ENCODE peak calls at places on chromosomes 1 and 21, in nine cellular contexts. One of them, this sample, is unnamed.

GRCh38 chr1:184083016-184083415 is 31.5 kb downstream of the TSEN15 start:
- DNase-seq in NCI-H1417: no peak
- DNase-seq in HFFc6: no peak
- DNase-seq in kidney epithelial cell: no peak
- DNase-seq in lung microvascular endothelial cell: no peak
- DNase-seq in HS-5: no peak
- DNase-seq in CMK: no peak
- DNase-seq in neural crest cell: no peak
- DNase-seq in breast epithelium: no peak
- DNase-seq in this sample: no peak

GRCh38 chr1:39988618-39989343 is 33.8 kb downstream of the MFSD2A start:
- DNase-seq in NCI-H1417: no peak
- DNase-seq in HFFc6: no peak
- DNase-seq in kidney epithelial cell: no peak
- DNase-seq in lung microvascular endothelial cell: peak; percentile 67
- DNase-seq in HS-5: no peak
- DNase-seq in CMK: no peak
- DNase-seq in neural crest cell: no peak
- DNase-seq in breast epithelium: peak; percentile 67
- DNase-seq in this sample: no peak

GRCh38 chr1:31441970-31442647 is 29.1 kb downstream of the SERINC2 start:
- DNase-seq in NCI-H1417: no peak
- DNase-seq in HFFc6: no peak
- DNase-seq in kidney epithelial cell: no peak
- DNase-seq in lung microvascular endothelial cell: no peak
- DNase-seq in HS-5: no peak
- DNase-seq in CMK: no peak
- DNase-seq in neural crest cell: no peak
- DNase-seq in breast epithelium: peak; percentile 8
- DNase-seq in this sample: no peak

GRCh38 chr1:33346921-33347649 is 26.2 kb upstream of the A3GALT2 start:
- DNase-seq in NCI-H1417: no peak
- DNase-seq in HFFc6: peak; percentile 84
- DNase-seq in kidney epithelial cell: peak; percentile 74
- DNase-seq in lung microvascular endothelial cell: peak; percentile 95
- DNase-seq in HS-5: peak; percentile 93
- DNase-seq in CMK: no peak
- DNase-seq in neural crest cell: no peak
- DNase-seq in breast epithelium: no peak
- DNase-seq in this sample: peak; percentile 87

GRCh38 chr1:68321084-68321685 is 88.9 kb upstream of the WLS start:
- DNase-seq in NCI-H1417: peak; percentile 59
- DNase-seq in HFFc6: peak; percentile 48
- DNase-seq in kidney epithelial cell: peak; percentile 35
- DNase-seq in lung microvascular endothelial cell: peak; percentile 65
- DNase-seq in HS-5: no peak
- DNase-seq in CMK: no peak
- DNase-seq in neural crest cell: peak; percentile 55
- DNase-seq in breast epithelium: no peak
- DNase-seq in this sample: no peak

GRCh38 chr1:194568610-194569009 is 1382.2 kb upstream of the B3GALT2 start:
- DNase-seq in NCI-H1417: no peak
- DNase-seq in HFFc6: no peak
- DNase-seq in kidney epithelial cell: no peak
- DNase-seq in lung microvascular endothelial cell: no peak
- DNase-seq in HS-5: peak; percentile 4
- DNase-seq in CMK: no peak
- DNase-seq in neural crest cell: no peak
- DNase-seq in breast epithelium: no peak
- DNase-seq in this sample: no peak

GRCh38 chr1:11839727-11840705 is 7.6 kb downstream of the NPPA start:
- DNase-seq in NCI-H1417: no peak
- DNase-seq in HFFc6: no peak
- DNase-seq in kidney epithelial cell: no peak
- DNase-seq in lung microvascular endothelial cell: no peak
- DNase-seq in HS-5: no peak
- DNase-seq in CMK: no peak
- DNase-seq in neural crest cell: no peak
- DNase-seq in breast epithelium: no peak
- DNase-seq in this sample: no peak

GRCh38 chr1:75932304-75932703 is at the start of gene ASB17:
- DNase-seq in NCI-H1417: no peak
- DNase-seq in HFFc6: no peak
- DNase-seq in kidney epithelial cell: no peak
- DNase-seq in lung microvascular endothelial cell: no peak
- DNase-seq in HS-5: no peak
- DNase-seq in CMK: no peak
- DNase-seq in neural crest cell: no peak
- DNase-seq in breast epithelium: no peak
- DNase-seq in this sample: no peak

GRCh38 chr21:20016431-20017005 is 981.7 kb upstream of the NCAM2 start:
- DNase-seq in NCI-H1417: no peak
- DNase-seq in HFFc6: no peak
- DNase-seq in kidney epithelial cell: no peak
- DNase-seq in lung microvascular endothelial cell: no peak
- DNase-seq in HS-5: no peak
- DNase-seq in CMK: no peak
- DNase-seq in neural crest cell: no peak
- DNase-seq in breast epithelium: no peak
- DNase-seq in this sample: no peak

GRCh38 chr1:117665523-117666274 is 59.9 kb downstream of the TENT5C start:
- DNase-seq in NCI-H1417: no peak
- DNase-seq in HFFc6: no peak
- DNase-seq in kidney epithelial cell: no peak
- DNase-seq in lung microvascular endothelial cell: no peak
- DNase-seq in HS-5: no peak
- DNase-seq in CMK: no peak
- DNase-seq in neural crest cell: no peak
- DNase-seq in breast epithelium: no peak
- DNase-seq in this sample: no peak

GRCh38 chr1:247228133-247228532 is 27.7 kb upstream of the VN1R5 start:
- DNase-seq in NCI-H1417: no peak
- DNase-seq in HFFc6: no peak
- DNase-seq in kidney epithelial cell: no peak
- DNase-seq in lung microvascular endothelial cell: peak; percentile 55
- DNase-seq in HS-5: no peak
- DNase-seq in CMK: no peak
- DNase-seq in neural crest cell: no peak
- DNase-seq in breast epithelium: no peak
- DNase-seq in this sample: peak; percentile 38

GRCh38 chr1:25031966-25032667 is 102.0 kb upstream of the RUNX3 start:
- DNase-seq in NCI-H1417: peak; percentile 56
- DNase-seq in HFFc6: peak; percentile 9
- DNase-seq in kidney epithelial cell: no peak
- DNase-seq in lung microvascular endothelial cell: peak; percentile 62
- DNase-seq in HS-5: no peak
- DNase-seq in CMK: no peak
- DNase-seq in neural crest cell: no peak
- DNase-seq in breast epithelium: peak; percentile 40
- DNase-seq in this sample: peak; percentile 46

GRCh38 chr1:46152021-46152420 is 19.6 kb upstream of the PIK3R3 start:
- DNase-seq in NCI-H1417: no peak
- DNase-seq in HFFc6: peak; percentile 74
- DNase-seq in kidney epithelial cell: no peak
- DNase-seq in lung microvascular endothelial cell: no peak
- DNase-seq in HS-5: no peak
- DNase-seq in CMK: no peak
- DNase-seq in neural crest cell: no peak
- DNase-seq in breast epithelium: no peak
- DNase-seq in this sample: no peak

GRCh38 chr1:185238447-185238846 is 78.6 kb downstream of the IVNS1ABP start:
- DNase-seq in NCI-H1417: no peak
- DNase-seq in HFFc6: no peak
- DNase-seq in kidney epithelial cell: no peak
- DNase-seq in lung microvascular endothelial cell: peak; percentile 49
- DNase-seq in HS-5: no peak
- DNase-seq in CMK: no peak
- DNase-seq in neural crest cell: no peak
- DNase-seq in breast epithelium: no peak
- DNase-seq in this sample: peak; percentile 12

GRCh38 chr1:235783148-235783776 is 83.4 kb downstream of the LYST start:
- DNase-seq in NCI-H1417: no peak
- DNase-seq in HFFc6: peak; percentile 64
- DNase-seq in kidney epithelial cell: peak; percentile 2
- DNase-seq in lung microvascular endothelial cell: peak; percentile 58
- DNase-seq in HS-5: peak; percentile 43
- DNase-seq in CMK: no peak
- DNase-seq in neural crest cell: no peak
- DNase-seq in breast epithelium: no peak
- DNase-seq in this sample: peak; percentile 42

GRCh38 chr1:78101051-78101450 is 55.3 kb downstream of the GIPC2 start:
- DNase-seq in NCI-H1417: no peak
- DNase-seq in HFFc6: no peak
- DNase-seq in kidney epithelial cell: no peak
- DNase-seq in lung microvascular endothelial cell: no peak
- DNase-seq in HS-5: no peak
- DNase-seq in CMK: no peak
- DNase-seq in neural crest cell: no peak
- DNase-seq in breast epithelium: no peak
- DNase-seq in this sample: no peak

GRCh38 chr1:9059944-9060744 is 9.3 kb downstream of the SLC2A5 start:
- DNase-seq in NCI-H1417: no peak
- DNase-seq in HFFc6: no peak
- DNase-seq in kidney epithelial cell: no peak
- DNase-seq in lung microvascular endothelial cell: no peak
- DNase-seq in HS-5: no peak
- DNase-seq in CMK: no peak
- DNase-seq in neural crest cell: no peak
- DNase-seq in breast epithelium: no peak
- DNase-seq in this sample: no peak

GRCh38 chr1:23825076-23825761 is at the start of gene HMGCL:
- DNase-seq in NCI-H1417: peak; percentile 89
- DNase-seq in HFFc6: peak; percentile 80
- DNase-seq in kidney epithelial cell: peak; percentile 63
- DNase-seq in lung microvascular endothelial cell: peak; percentile 91
- DNase-seq in HS-5: peak; percentile 51
- DNase-seq in CMK: peak; percentile 79
- DNase-seq in neural crest cell: peak; percentile 82
- DNase-seq in breast epithelium: peak; percentile 89
- DNase-seq in this sample: peak; percentile 95

GRCh38 chr1:29975036-29975694 is 738.8 kb downstream of the PTPRU start:
- DNase-seq in NCI-H1417: no peak
- DNase-seq in HFFc6: no peak
- DNase-seq in kidney epithelial cell: no peak
- DNase-seq in lung microvascular endothelial cell: peak; percentile 65
- DNase-seq in HS-5: no peak
- DNase-seq in CMK: no peak
- DNase-seq in neural crest cell: peak; percentile 55
- DNase-seq in breast epithelium: no peak
- DNase-seq in this sample: peak; percentile 65

GRCh38 chr1:40141878-40142535 is 19.2 kb upstream of the RLF start:
- DNase-seq in NCI-H1417: no peak
- DNase-seq in HFFc6: peak; percentile 19
- DNase-seq in kidney epithelial cell: no peak
- DNase-seq in lung microvascular endothelial cell: no peak
- DNase-seq in HS-5: no peak
- DNase-seq in CMK: no peak
- DNase-seq in neural crest cell: no peak
- DNase-seq in breast epithelium: no peak
- DNase-seq in this sample: no peak

GRCh38 chr1:116256875-116257823 is 115.9 kb upstream of the ATP1A1 start:
- DNase-seq in NCI-H1417: no peak
- DNase-seq in HFFc6: no peak
- DNase-seq in kidney epithelial cell: no peak
- DNase-seq in lung microvascular endothelial cell: no peak
- DNase-seq in HS-5: no peak
- DNase-seq in CMK: no peak
- DNase-seq in neural crest cell: no peak
- DNase-seq in breast epithelium: no peak
- DNase-seq in this sample: no peak

GRCh38 chr1:212608956-212609700 is 567 bp downstream of the ATF3 start:
- DNase-seq in NCI-H1417: peak; percentile 80
- DNase-seq in HFFc6: peak; percentile 25
- DNase-seq in kidney epithelial cell: no peak
- DNase-seq in lung microvascular endothelial cell: peak; percentile 60
- DNase-seq in HS-5: no peak
- DNase-seq in CMK: no peak
- DNase-seq in neural crest cell: peak; percentile 73
- DNase-seq in breast epithelium: peak; percentile 49
- DNase-seq in this sample: peak; percentile 73

GRCh38 chr1:206854401-206855129 is 10.9 kb upstream of the IL20 start:
- DNase-seq in NCI-H1417: no peak
- DNase-seq in HFFc6: no peak
- DNase-seq in kidney epithelial cell: no peak
- DNase-seq in lung microvascular endothelial cell: no peak
- DNase-seq in HS-5: no peak
- DNase-seq in CMK: no peak
- DNase-seq in neural crest cell: no peak
- DNase-seq in breast epithelium: no peak
- DNase-seq in this sample: no peak

GRCh38 chr21:46545363-46545762 is 59.5 kb downstream of the S100B start:
- DNase-seq in NCI-H1417: no peak
- DNase-seq in HFFc6: peak; percentile 16
- DNase-seq in kidney epithelial cell: no peak
- DNase-seq in lung microvascular endothelial cell: no peak
- DNase-seq in HS-5: no peak
- DNase-seq in CMK: no peak
- DNase-seq in neural crest cell: no peak
- DNase-seq in breast epithelium: peak; percentile 16
- DNase-seq in this sample: no peak

GRCh38 chr1:69976896-69977295 is 228.5 kb downstream of the LRRC40 start:
- DNase-seq in NCI-H1417: no peak
- DNase-seq in HFFc6: no peak
- DNase-seq in kidney epithelial cell: no peak
- DNase-seq in lung microvascular endothelial cell: peak; percentile 12
- DNase-seq in HS-5: peak; percentile 13
- DNase-seq in CMK: no peak
- DNase-seq in neural crest cell: no peak
- DNase-seq in breast epithelium: no peak
- DNase-seq in this sample: peak; percentile 72

GRCh38 chr1:231626951-231627614 is 493 bp downstream of the DISC1 start:
- DNase-seq in NCI-H1417: peak; percentile 38
- DNase-seq in HFFc6: peak; percentile 18
- DNase-seq in kidney epithelial cell: no peak
- DNase-seq in lung microvascular endothelial cell: peak; percentile 76
- DNase-seq in HS-5: no peak
- DNase-seq in CMK: peak; percentile 51
- DNase-seq in neural crest cell: peak; percentile 41
- DNase-seq in breast epithelium: peak; percentile 26
- DNase-seq in this sample: peak; percentile 70

GRCh38 chr21:31520506-31521163 is 138.9 kb upstream of the SOD1 start:
- DNase-seq in NCI-H1417: peak; percentile 76
- DNase-seq in HFFc6: no peak
- DNase-seq in kidney epithelial cell: no peak
- DNase-seq in lung microvascular endothelial cell: no peak
- DNase-seq in HS-5: no peak
- DNase-seq in CMK: no peak
- DNase-seq in neural crest cell: no peak
- DNase-seq in breast epithelium: no peak
- DNase-seq in this sample: no peak

GRCh38 chr1:10841059-10841458 is 44.6 kb upstream of the CASZ1 start:
- DNase-seq in NCI-H1417: peak; percentile 53
- DNase-seq in HFFc6: no peak
- DNase-seq in kidney epithelial cell: no peak
- DNase-seq in lung microvascular endothelial cell: no peak
- DNase-seq in HS-5: no peak
- DNase-seq in CMK: no peak
- DNase-seq in neural crest cell: no peak
- DNase-seq in breast epithelium: no peak
- DNase-seq in this sample: peak; percentile 36

GRCh38 chr1:21926065-21926464 is 11.0 kb downstream of the HSPG2 start:
- DNase-seq in NCI-H1417: no peak
- DNase-seq in HFFc6: no peak
- DNase-seq in kidney epithelial cell: no peak
- DNase-seq in lung microvascular endothelial cell: no peak
- DNase-seq in HS-5: no peak
- DNase-seq in CMK: no peak
- DNase-seq in neural crest cell: no peak
- DNase-seq in breast epithelium: no peak
- DNase-seq in this sample: no peak

GRCh38 chr1:70210820-70211219 is 5.4 kb upstream of the LRRC40 start:
- DNase-seq in NCI-H1417: no peak
- DNase-seq in HFFc6: no peak
- DNase-seq in kidney epithelial cell: no peak
- DNase-seq in lung microvascular endothelial cell: peak; percentile 60
- DNase-seq in HS-5: no peak
- DNase-seq in CMK: no peak
- DNase-seq in neural crest cell: no peak
- DNase-seq in breast epithelium: no peak
- DNase-seq in this sample: no peak

GRCh38 chr1:202229376-202229775 is 35.8 kb downstream of the LGR6 start:
- DNase-seq in NCI-H1417: no peak
- DNase-seq in HFFc6: no peak
- DNase-seq in kidney epithelial cell: no peak
- DNase-seq in lung microvascular endothelial cell: no peak
- DNase-seq in HS-5: no peak
- DNase-seq in CMK: no peak
- DNase-seq in neural crest cell: no peak
- DNase-seq in breast epithelium: peak; percentile 62
- DNase-seq in this sample: no peak

This sample was measured in A673.